ENCODE peak calls at places on chromosomes 1 and 21, in four cellular contexts. K is tibial artery; Z is CD8-positive, alpha-beta T cell; F is fibroblast of lung. E is an unnamed sample. For H3K4me1, the result is how much of the 10 kb centered on the place peaks cover.

GRCh38 chr1:171850951-171851350 is 9.7 kb downstream of the DNM3 start:
- DNase-seq in K (no peak), Z (no peak), F (no peak), E (no peak)

GRCh38 chr1:62178372-62178771 is 16.3 kb upstream of the L1TD1 start:
- DNase-seq in K (no peak), Z (no peak), F (no peak), E (no peak)

GRCh38 chr1:163410073-163410522 is 88.3 kb downstream of the NUF2 start:
- DNase-seq in K (peak), Z (peak), F (peak), E (peak)

GRCh38 chr21:41933259-41934079 is 20.3 kb downstream of the C2CD2 start:
- DNase-seq in K (no peak), Z (no peak), F (no peak), E (no peak)

GRCh38 chr1:22772054-22772453 is 61.4 kb downstream of the EPHB2 start:
- DNase-seq in K (peak), Z (no peak), F (peak), E (no peak)

GRCh38 chr1:2990376-2991115 is 30.7 kb upstream of the ACTRT2 start:
- DNase-seq in K (peak), Z (no peak), F (no peak), E (no peak)

GRCh38 chr1:226123591-226124471 is 61.3 kb downstream of the H3-3A start:
- DNase-seq in K (no peak), Z (no peak), F (peak), E (no peak)

GRCh38 chr1:33466159-33466558 is 6.3 kb upstream of the ZSCAN20 start:
- DNase-seq in K (peak), Z (no peak), F (no peak), E (no peak)

GRCh38 chr1:244353572-244354091 is 98.1 kb downstream of the ADSS2 start:
- DNase-seq in K (peak), Z (no peak), F (peak), E (peak)

GRCh38 chr1:235262539-235262938 is 65.4 kb downstream of the ARID4B start:
- DNase-seq in K (no peak), Z (no peak), F (no peak), E (no peak)

GRCh38 chr1:53110370-53111072 is 31.9 kb downstream of the SLC1A7 start:
- DNase-seq in K (no peak), Z (no peak), F (peak), E (peak)

GRCh38 chr1:111739984-111740765 is 980 bp upstream of the INKA2 start:
- DNase-seq in K (peak), Z (no peak), F (peak), E (peak)

GRCh38 chr1:119674835-119675289 is 26.8 kb upstream of the ZNF697 start:
- DNase-seq in K (no peak), Z (no peak), F (peak), E (peak)

GRCh38 chr1:156707486-156708244 is 2.3 kb upstream of the CRABP2 start:
- DNase-seq in K (no peak), Z (no peak), F (peak), E (peak)

GRCh38 chr1:203325418-203326091 is 20.2 kb downstream of the BTG2 start:
- DNase-seq in K (peak), Z (no peak), F (no peak), E (no peak)

GRCh38 chr1:192821296-192821695 is 12.5 kb downstream of the RGS2 start:
- DNase-seq in K (no peak), Z (no peak), F (no peak), E (no peak)

GRCh38 chr21:33041981-33042380 is 16.2 kb downstream of the OLIG2 start:
- DNase-seq in K (no peak), Z (no peak), F (peak), E (no peak)

GRCh38 chr1:105317976-105318375 is 1568.3 kb downstream of the AMY1C start:
- DNase-seq in K (no peak), Z (no peak), F (no peak), E (no peak)

GRCh38 chr1:147757015-147757990 is 3.1 kb downstream of the GJA5 start:
- DNase-seq in K (no peak), Z (no peak), F (no peak), E (no peak)

GRCh38 chr1:115668579-115668978 is 26.8 kb downstream of the VANGL1 start:
- DNase-seq in K (no peak), Z (no peak), F (peak), E (no peak)

GRCh38 chr1:48581256-48581655 is 109.3 kb upstream of the SPATA6 start:
- DNase-seq in K (no peak), Z (no peak), F (no peak), E (no peak)

GRCh38 chr1:31155216-31155806 is 84.4 kb downstream of the NKAIN1 start:
- DNase-seq in K (peak), Z (peak), F (peak), E (peak)

GRCh38 chr1:34478460-34479076 is 276.3 kb upstream of the GJB5 start:
- DNase-seq in K (no peak), Z (no peak), F (no peak), E (no peak)

GRCh38 chr21:45355573-45355972 is 49.4 kb upstream of the COL18A1 start:
- DNase-seq in K (no peak), Z (no peak), F (no peak), E (no peak)

GRCh38 chr1:235919127-235919796 is 52.6 kb upstream of the LYST start:
- DNase-seq in K (no peak), Z (no peak), F (no peak), E (no peak)

GRCh38 chr1:72431810-72432209 is 149.5 kb upstream of the NEGR1 start:
- DNase-seq in K (no peak), Z (no peak), F (peak), E (no peak)

GRCh38 chr1:216034506-216034905 is 388.7 kb downstream of the USH2A start:
- DNase-seq in K (no peak), Z (no peak), F (no peak), E (no peak)

GRCh38 chr1:198556969-198557368 is 16.5 kb upstream of the ATP6V1G3 start:
- DNase-seq in K (peak), Z (peak), F (no peak), E (peak)

GRCh38 chr21:45427331-45428271 is 22.6 kb downstream of the COL18A1 start:
- DNase-seq in K (peak), Z (no peak), F (peak), E (peak)

GRCh38 chr1:168321945-168322344 is 41.3 kb downstream of the TBX19 start:
- DNase-seq in K (no peak), Z (no peak), F (peak), E (no peak)

GRCh38 chr1:173823776-173824314 is 628 bp upstream of the DARS2 start:
- DNase-seq in K (no peak), Z (no peak), F (no peak), E (no peak)

GRCh38 chr1:150809651-150810050 is 1.6 kb upstream of the CTSK start:
- DNase-seq in K (peak), Z (no peak), F (peak), E (peak)

GRCh38 chr1:118650084-118650807 is 337.9 kb downstream of the TBX15 start:
- DNase-seq in K (no peak), Z (no peak), F (no peak), E (no peak)

GRCh38 chr1:15963968-15964648 is 11.8 kb downstream of the ZBTB17 start:
- DNase-seq in K (no peak), Z (no peak), F (no peak), E (no peak)

GRCh38 chr1:15966956-15967344 is 9.0 kb downstream of the ZBTB17 start:
- DNase-seq in K (no peak), Z (no peak), F (no peak), E (no peak)

GRCh38 chr1:15965228-15965767 is 10.6 kb downstream of the ZBTB17 start:
- DNase-seq in K (no peak), Z (no peak), F (peak), E (no peak)

GRCh38 chr1:15968172-15968571 is 7.7 kb downstream of the ZBTB17 start:
- DNase-seq in K (no peak), Z (no peak), F (no peak), E (no peak)

GRCh38 chr1:15966081-15966955 is 9.6 kb downstream of the ZBTB17 start:
- DNase-seq in K (peak), Z (peak), F (peak), E (no peak)
- H3K27ac ChIP-seq in K (peak), Z (no peak), F (peak), E (peak)

GRCh38 chr1:27635410-27636142 is 591 bp upstream of the FGR start:
- DNase-seq in K (no peak), Z (no peak), F (no peak), E (no peak)
- H3K4me1 ChIP-seq in K (under half), Z (half or more), F (under half), E (under half)

GRCh38 chr1:200916152-200916551 is 21.5 kb downstream of the INAVA start:
- DNase-seq in K (no peak), Z (no peak), F (no peak), E (no peak)
- TF ChIP-seq CTCF in K (no peak), Z (no peak), F (no peak), E (no peak)

GRCh38 chr1:15428815-15429435 is 9.3 kb upstream of the CTRC start:
- DNase-seq in K (no peak), Z (no peak), F (no peak), E (no peak)

GRCh38 chr1:15427280-15427666 is 11.0 kb upstream of the CTRC start:
- DNase-seq in K (no peak), Z (no peak), F (no peak), E (peak)

GRCh38 chr1:15430787-15431570 is 7.3 kb upstream of the CTRC start:
- DNase-seq in K (peak), Z (peak), F (no peak), E (peak)

GRCh38 chr1:15431571-15431948 is 6.7 kb upstream of the CTRC start:
- DNase-seq in K (no peak), Z (no peak), F (no peak), E (no peak)

GRCh38 chr1:15429701-15430149 is 8.5 kb upstream of the CTRC start:
- DNase-seq in K (no peak), Z (no peak), F (peak), E (no peak)
- H3K27ac ChIP-seq in K (no peak), Z (no peak), F (no peak), E (no peak)

GRCh38 chr1:179882253-179883039 is at the start of gene TOR1AIP1:
- DNase-seq in K (peak), Z (peak), F (peak), E (peak)
- H3K4me1 ChIP-seq in K (under half), Z (under half), F (under half), E (under half)

DNA sequence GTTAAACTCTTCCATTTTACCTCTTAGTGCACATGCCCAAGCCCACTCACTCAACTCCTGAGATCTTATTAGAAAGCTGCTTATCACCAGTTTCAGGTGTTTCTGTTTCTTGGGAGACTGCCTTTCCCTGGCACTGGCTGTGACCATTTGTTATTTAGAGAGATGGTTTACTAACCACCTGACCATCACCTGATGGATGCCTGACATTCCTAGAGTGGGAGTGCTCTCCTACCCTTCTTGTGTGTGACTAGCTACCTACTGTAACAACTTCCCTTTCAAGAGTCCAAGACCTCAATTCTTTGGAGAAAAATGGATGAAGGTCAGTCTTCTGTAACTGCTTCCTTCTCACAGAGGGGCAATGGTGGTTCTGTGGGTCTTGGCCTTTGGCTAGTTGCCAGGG is 755.2 kb upstream of the ADAMTS5 start:
- DNase-seq in K (no peak), Z (no peak), F (no peak), E (no peak)
- TF ChIP-seq CTCF in K (no peak), Z (no peak), F (no peak), E (no peak)

GRCh38 chr1:185317034-185317885 is at the start of gene IVNS1ABP:
- DNase-seq in K (peak), Z (peak), F (peak), E (peak)
- H3K27ac ChIP-seq in K (peak), Z (peak), F (peak), E (peak)

GRCh38 chr1:19454265-19455198 is 30.8 kb downstream of the CAPZB start:
- DNase-seq in K (no peak), Z (no peak), F (no peak), E (no peak)
- H3K4me1 ChIP-seq in K (half or more), Z (half or more), F (under half), E (under half)

GRCh38 chr1:201945157-201945556 is 1.2 kb downstream of the LMOD1 start:
- DNase-seq in K (no peak), Z (no peak), F (no peak), E (no peak)
- TF ChIP-seq CTCF in K (peak), Z (no peak), F (peak), E (no peak)